ENCODE peak calls at places on chromosomes 5 and 9, in nine cellular contexts. V, N, L, I, M, D, C, Z and T are unnamed samples.
A peak's percentile ranks its signal among the peaks of the same experiment; 100 is the strongest.

GRCh38 chr5:80082731-80083114 is 47.6 kb downstream of the THBS4 start:
- DNase-seq in V (peak; percentile 61), N (no peak), L (peak; percentile 78), I (peak; percentile 57), M (peak; percentile 45), D (peak; percentile 74), C (no peak), Z (peak; percentile 55), T (peak; percentile 70)

GRCh38 chr5:14440598-14441401 is 140.8 kb upstream of the OTULINL start:
- DNase-seq in V (no peak), N (no peak), L (no peak), I (peak; percentile 68), M (peak; percentile 32), D (no peak), C (no peak), Z (no peak), T (peak; percentile 91)

GRCh38 chr5:125002727-125003598 is 256.5 kb upstream of the ZNF608 start:
- DNase-seq in V (no peak), N (no peak), L (no peak), I (no peak), M (no peak), D (no peak), C (no peak), Z (no peak), T (no peak)

GRCh38 chr9:20236676-20237075 is 385.6 kb downstream of the MLLT3 start:
- DNase-seq in V (no peak), N (no peak), L (no peak), I (no peak), M (no peak), D (no peak), C (no peak), Z (no peak), T (peak; percentile 23)

GRCh38 chr9:101333923-101334702 is 50.7 kb downstream of the BAAT start:
- DNase-seq in V (no peak), N (no peak), L (no peak), I (no peak), M (no peak), D (no peak), C (no peak), Z (no peak), T (peak; percentile 37)

GRCh38 chr9:89872426-89872912 is 267.7 kb downstream of the GADD45G start:
- DNase-seq in V (no peak), N (no peak), L (no peak), I (no peak), M (no peak), D (no peak), C (peak; percentile 25), Z (peak; percentile 9), T (peak; percentile 15)

GRCh38 chr5:40603378-40603777 is 76.3 kb upstream of the PTGER4 start:
- DNase-seq in V (no peak), N (no peak), L (no peak), I (no peak), M (no peak), D (no peak), C (no peak), Z (no peak), T (no peak)

GRCh38 chr9:6873862-6874261 is 116.1 kb downstream of the KDM4C start:
- DNase-seq in V (no peak), N (no peak), L (no peak), I (no peak), M (no peak), D (no peak), C (no peak), Z (no peak), T (no peak)

GRCh38 chr5:89123607-89124006 is 240.6 kb upstream of the MEF2C start:
- DNase-seq in V (no peak), N (no peak), L (no peak), I (no peak), M (no peak), D (no peak), C (no peak), Z (no peak), T (no peak)

GRCh38 chr5:147509710-147510651 is at the start of gene DPYSL3:
- DNase-seq in V (no peak), N (no peak), L (peak; percentile 26), I (peak; percentile 56), M (peak; percentile 54), D (peak; percentile 49), C (peak; percentile 58), Z (peak; percentile 47), T (peak; percentile 36)
- TF ChIP-seq POLR2A in V (no peak), N (no peak), L (no peak), I (no peak), M (peak; percentile 61), D (peak; percentile 84), C (no peak), Z (no peak), T (no peak)

DNA sequence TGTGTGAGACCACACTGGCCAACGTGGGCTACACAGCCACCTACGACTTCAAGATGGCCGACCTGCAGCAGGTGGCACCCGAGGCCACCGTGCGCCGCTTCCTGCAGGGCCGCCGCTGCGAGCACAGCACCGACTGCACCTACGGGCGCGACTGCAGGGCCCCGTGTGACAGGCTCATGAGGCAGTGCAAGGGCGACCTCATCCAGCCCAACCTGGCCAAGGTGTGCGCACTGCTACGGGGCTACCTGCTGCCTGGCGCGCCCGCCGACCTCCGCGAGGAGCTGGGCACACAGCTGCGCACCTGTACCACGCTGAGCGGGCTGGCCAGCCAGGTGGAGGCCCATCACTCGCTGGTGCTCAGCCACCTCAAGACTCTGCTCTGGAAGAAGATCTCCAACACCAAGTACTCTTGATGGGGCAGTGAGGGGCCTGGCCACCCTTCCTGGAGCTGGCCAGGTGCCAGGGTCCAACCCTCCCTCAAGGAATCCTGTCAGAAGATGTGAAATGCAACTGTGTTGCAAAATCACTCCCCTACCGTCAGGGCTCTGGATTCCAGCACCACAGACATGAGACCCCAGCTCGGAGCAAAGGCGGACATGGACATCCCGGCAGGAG is 11.1 kb downstream of the DIPK1B start:
- DNase-seq in V (no peak), N (no peak), L (no peak), I (no peak), M (no peak), D (no peak), C (no peak), Z (no peak), T (no peak)
- TF ChIP-seq POLR2A in V (no peak), N (no peak), L (peak; percentile 28), I (no peak), M (no peak), D (no peak), C (no peak), Z (no peak), T (no peak)

DNA sequence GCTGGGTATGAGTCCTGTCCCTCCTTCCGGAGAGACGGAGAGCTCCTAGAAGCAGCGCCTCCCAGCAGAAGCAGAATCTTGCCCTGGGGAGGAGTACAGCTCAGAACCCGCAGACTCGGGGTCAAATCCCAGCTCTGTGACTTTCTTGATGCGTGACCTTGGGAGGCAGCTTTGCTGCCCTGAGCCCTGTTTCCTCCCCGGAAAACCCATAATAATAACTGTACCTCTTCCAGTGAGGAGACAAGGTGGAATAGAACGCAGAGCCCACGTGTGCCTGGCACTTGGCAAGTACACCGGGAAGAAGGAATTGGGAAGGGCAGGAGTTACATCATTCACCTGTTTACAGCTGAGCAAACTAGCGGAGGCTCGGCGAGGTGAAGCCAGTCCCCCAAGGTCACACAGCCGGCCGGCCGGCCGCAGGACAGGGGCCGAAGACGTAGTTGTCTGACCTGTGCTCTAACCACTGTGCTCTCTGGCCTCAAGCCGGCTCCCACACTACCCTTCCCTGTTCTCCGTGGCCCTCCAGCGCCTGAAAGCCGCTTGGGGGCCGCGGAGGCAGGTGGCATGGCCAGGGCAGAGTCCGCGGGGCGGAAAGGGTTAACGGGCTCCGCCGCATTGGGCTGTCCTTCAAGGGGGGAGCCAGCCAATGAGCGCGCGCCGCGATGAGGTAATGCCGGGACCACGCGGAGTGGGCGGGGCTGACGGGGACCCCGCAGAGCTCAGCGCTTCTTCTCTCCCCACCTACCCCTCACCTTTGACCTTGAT is 125.3 kb downstream of the C9orf50 start:
- DNase-seq in V (peak; percentile 76), N (peak; percentile 40), L (peak; percentile 80), I (peak; percentile 94), M (peak; percentile 94), D (peak; percentile 75), C (peak; percentile 98), Z (peak; percentile 96), T (peak; percentile 93)
- TF ChIP-seq POLR2A in V (no peak), N (no peak), L (peak; percentile 30), I (peak; percentile 49), M (peak; percentile 83), D (no peak), C (peak; percentile 70), Z (no peak), T (peak; percentile 43)

GRCh38 chr9:133275105-133276000 is at the start of gene ABO:
- DNase-seq in V (no peak), N (no peak), L (peak; percentile 54), I (no peak), M (peak; percentile 58), D (no peak), C (no peak), Z (peak; percentile 50), T (peak; percentile 90)
- TF ChIP-seq POLR2A in V (no peak), N (no peak), L (no peak), I (no peak), M (peak; percentile 66), D (no peak), C (no peak), Z (no peak), T (no peak)

GRCh38 chr9:127785933-127786772 is at the start of gene CDK9:
- DNase-seq in V (peak; percentile 90), N (peak; percentile 54), L (peak; percentile 95), I (peak; percentile 84), M (peak; percentile 94), D (peak; percentile 95), C (peak; percentile 94), Z (peak; percentile 93), T (peak; percentile 99)
- TF ChIP-seq POLR2A in V (peak; percentile 14), N (no peak), L (peak; percentile 65), I (peak; percentile 81), M (peak; percentile 75), D (peak; percentile 66), C (peak; percentile 93), Z (no peak), T (peak; percentile 93)

GRCh38 chr5:139633295-139634027 is 14.7 kb upstream of the CXXC5 start:
- DNase-seq in V (no peak), N (no peak), L (peak; percentile 79), I (no peak), M (peak; percentile 77), D (peak; percentile 51), C (peak; percentile 69), Z (peak; percentile 71), T (no peak)
- TF ChIP-seq POLR2A in V (no peak), N (no peak), L (no peak), I (no peak), M (no peak), D (no peak), C (no peak), Z (no peak), T (no peak)